ENCODE peak calls at places on chromosome 12, in eight cellular contexts. L, D, N, O, Q, U, W and C are unnamed samples.

GRCh38 chr12:43292699-43293098 is 259.3 kb downstream of the ADAMTS20 start:
- DNase-seq in N (no peak), W (no peak), L (no peak), O (no peak), U (no peak), D (no peak), Q (no peak), C (no peak)

GRCh38 chr12:12032260-12032761 is 38.4 kb upstream of the BCL2L14 start:
- DNase-seq in O (no peak), U (no peak), W (no peak), N (no peak), L (no peak), Q (no peak), D (no peak), C (no peak)

GRCh38 chr12:121530600-121531355 is 50.0 kb downstream of the KDM2B start:
- DNase-seq in D (peak), W (peak), U (peak), O (no peak), L (no peak), Q (no peak), N (no peak), C (no peak)

GRCh38 chr12:120096671-120097202 is 19.8 kb downstream of the RAB35 start:
- DNase-seq in N (no peak), Q (no peak), O (no peak), D (no peak), U (peak), L (no peak), W (no peak), C (no peak)

GRCh38 chr12:56129210-56129691 is 1.2 kb downstream of the ESYT1 start:
- DNase-seq in L (peak), Q (peak), U (peak), O (peak), W (peak), N (peak), D (peak), C (peak)

GRCh38 chr12:43988838-43989560 is 153.1 kb downstream of the TMEM117 start:
- DNase-seq in N (no peak), D (no peak), U (no peak), W (no peak), Q (no peak), O (no peak), L (no peak), C (no peak)

GRCh38 chr12:24769682-24770081 is 179.2 kb downstream of the BCAT1 start:
- DNase-seq in L (no peak), W (no peak), O (no peak), D (no peak), N (no peak), U (no peak), Q (no peak), C (no peak)

GRCh38 chr12:102462803-102463499 is 17.4 kb downstream of the IGF1 start:
- DNase-seq in Q (no peak), L (no peak), W (no peak), N (no peak), D (no peak), U (no peak), O (no peak), C (no peak)

GRCh38 chr12:29599397-29599796 is 101.9 kb upstream of the OVCH1 start:
- DNase-seq in N (no peak), O (no peak), W (no peak), D (no peak), L (no peak), U (no peak), Q (no peak), C (no peak)

GRCh38 chr12:96241484-96242256 is 47.5 kb downstream of the ELK3 start:
- DNase-seq in O (no peak), D (peak), N (no peak), Q (no peak), U (peak), L (no peak), W (peak), C (peak)

GRCh38 chr12:3186546-3187237 is 109.5 kb downstream of the TSPAN9 start:
- DNase-seq in Q (no peak), U (no peak), N (no peak), O (peak), W (no peak), D (no peak), L (no peak), C (no peak)

GRCh38 chr12:2853626-2854025 is 3.2 kb downstream of the TEX52 start:
- DNase-seq in D (peak), U (peak), L (peak), N (peak), O (peak), Q (peak), W (peak), C (peak)

GRCh38 chr12:30797689-30798088 is 42.9 kb upstream of the CAPRIN2 start:
- DNase-seq in D (no peak), U (no peak), W (no peak), Q (no peak), O (no peak), N (no peak), L (no peak), C (no peak)

GRCh38 chr12:57808351-57808750 is 10.2 kb downstream of the AVIL start:
- DNase-seq in N (no peak), D (no peak), O (no peak), W (no peak), L (no peak), Q (no peak), U (no peak), C (no peak)

GRCh38 chr12:89880695-89881350 is 172.2 kb upstream of the ATP2B1 start:
- DNase-seq in O (no peak), W (no peak), L (no peak), Q (no peak), U (no peak), D (no peak), N (no peak), C (no peak)